ENCODE peak calls at places on chromosomes 11 and 22, in five cellular contexts. J is fibroblast of mammary gland, A is prostate gland, F is CD14-positive monocyte, O is BE2C. L is an unnamed sample.

GRCh38 chr11:75784085-75784478 is 15.5 kb downstream of the DGAT2 start:
- DNase-seq in O (no peak), F (no peak), A (no peak), J (no peak), L (no peak)

GRCh38 chr11:61718613-61719302 is 33.7 kb upstream of the MYRF start:
- DNase-seq in O (peak; percentile 79), F (no peak), A (no peak), J (peak; percentile 51), L (no peak)

GRCh38 chr11:62909107-62909894 is 11.9 kb downstream of the CHRM1 start:
- DNase-seq in F (no peak), J (peak; percentile 58), O (peak; percentile 73), A (peak; percentile 97), L (no peak)

GRCh38 chr11:47593492-47593933 is 698 bp downstream of the C1QTNF4 start:
- DNase-seq in O (no peak), F (no peak), A (no peak), J (no peak), L (no peak)

GRCh38 chr11:69131644-69132300 is 24.0 kb upstream of the SMIM38 start:
- DNase-seq in A (peak; percentile 87), O (peak; percentile 70), J (peak; percentile 63), F (no peak), L (no peak)

GRCh38 chr11:33997473-33998347 is 53.8 kb upstream of the CAPRIN1 start:
- DNase-seq in J (peak; percentile 7), O (peak; percentile 11), A (no peak), F (no peak), L (no peak)

GRCh38 chr11:100592619-100593309 is 94.3 kb upstream of the ARHGAP42 start:
- DNase-seq in F (no peak), J (no peak), A (no peak), O (no peak), L (no peak)

GRCh38 chr11:118705111-118705741 is 25.8 kb upstream of the TREH start:
- DNase-seq in J (no peak), A (no peak), O (no peak), F (peak; percentile 77), L (no peak)

GRCh38 chr11:24134879-24135588 is 361.8 kb upstream of the LUZP2 start:
- DNase-seq in F (no peak), J (peak; percentile 6), O (no peak), A (no peak), L (no peak)

GRCh38 chr22:26642465-26643367 is 14.7 kb upstream of the MIAT start:
- DNase-seq in O (no peak), F (no peak), A (no peak), J (no peak), L (no peak)

GRCh38 chr22:38513063-38513462 is 7.0 kb upstream of the DDX17 start:
- DNase-seq in O (peak; percentile 45), A (no peak), J (no peak), F (no peak), L (no peak)

GRCh38 chr11:109106201-109106906 is 315.6 kb upstream of the C11orf87 start:
- DNase-seq in A (no peak), O (no peak), F (no peak), J (no peak), L (no peak)

GRCh38 chr11:66509131-66509561 is 1.3 kb upstream of the BBS1 start:
- DNase-seq in J (peak; percentile 2), O (no peak), F (no peak), A (no peak), L (no peak)

GRCh38 chr11:110712643-110713468 is 619 bp upstream of the ARHGAP20 start:
- DNase-seq in F (no peak), O (no peak), A (peak; percentile 27), J (peak; percentile 59), L (peak; percentile 86)

GRCh38 chr11:120608760-120609211 is 97.2 kb downstream of the GRIK4 start:
- DNase-seq in O (no peak), J (peak; percentile 20), A (peak; percentile 76), F (no peak), L (no peak)

GRCh38 chr11:126059238-126059761 is 3.4 kb downstream of the CDON start:
- DNase-seq in O (no peak), J (no peak), A (no peak), F (no peak), L (no peak)

GRCh38 chr11:70662691-70663098 is 264.4 kb downstream of the CTTN start:
- DNase-seq in F (no peak), A (no peak), J (no peak), O (peak; percentile 32), L (peak; percentile 78)

GRCh38 chr11:102577182-102577581 is 46.6 kb upstream of the MMP7 start:
- DNase-seq in O (no peak), J (peak; percentile 54), F (no peak), A (no peak), L (no peak)

GRCh38 chr11:102446606-102447005 is 6.0 kb downstream of the TMEM123 start:
- DNase-seq in F (no peak), A (no peak), J (peak; percentile 62), O (no peak), L (no peak)

GRCh38 chr22:48070760-48071159 is 1308.3 kb downstream of the TBC1D22A start:
- DNase-seq in A (no peak), F (no peak), J (no peak), O (no peak), L (no peak)
- TF ChIP-seq CTCF in A (no peak), F (no peak), J (no peak), O (no peak), L (no peak)

DNA sequence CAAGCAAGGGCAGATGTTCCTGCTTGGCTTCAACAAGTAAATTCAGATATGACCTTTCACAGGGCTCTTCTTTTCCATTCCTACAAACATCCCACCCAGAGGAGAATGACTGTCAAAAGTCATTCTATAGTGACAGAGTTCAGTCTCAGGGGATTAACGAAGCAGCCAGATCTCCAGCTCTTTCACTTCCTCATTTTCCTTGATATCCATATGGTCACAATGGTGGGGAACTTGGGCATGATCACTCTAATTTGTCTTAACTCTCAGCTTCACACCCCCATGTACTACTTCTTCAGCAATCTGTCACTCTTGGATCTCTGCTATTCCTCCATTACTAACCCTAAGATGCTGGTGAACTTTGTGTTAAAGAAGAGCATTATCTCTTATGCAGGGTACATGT is 15.0 kb upstream of the OR8B8 start:
- DNase-seq in A (no peak), F (no peak), O (no peak), J (no peak), L (no peak)
- TF ChIP-seq CTCF in A (no peak), F (no peak), O (no peak), J (no peak), L (no peak)

GRCh38 chr11:128484172-128484571 is 103.2 kb downstream of the ETS1 start:
- DNase-seq in A (no peak), O (no peak), F (no peak), J (no peak), L (no peak)
- TF ChIP-seq CTCF in A (no peak), O (peak; percentile 8), F (no peak), J (peak; percentile 9), L (peak; percentile 27)

GRCh38 chr22:43829448-43829821 is 17.3 kb upstream of the EFCAB6 start:
- DNase-seq in J (no peak), O (peak; percentile 89), F (peak; percentile 7), A (no peak), L (no peak)

GRCh38 chr22:43827926-43828710 is 16.0 kb upstream of the EFCAB6 start:
- DNase-seq in O (no peak), F (peak; percentile 10), J (no peak), A (no peak), L (no peak)

GRCh38 chr22:43829904-43830851 is 18.1 kb upstream of the EFCAB6 start:
- DNase-seq in O (peak; percentile 41), J (peak; percentile 69), F (peak; percentile 33), A (no peak), L (peak; percentile 84)

GRCh38 chr22:43827336-43827735 is 15.2 kb upstream of the EFCAB6 start:
- DNase-seq in F (peak; percentile 9), J (no peak), O (no peak), A (no peak), L (no peak)

GRCh38 chr22:43828711-43829447 is 16.8 kb upstream of the EFCAB6 start:
- DNase-seq in F (peak; percentile 25), J (peak; percentile 87), O (peak; percentile 80), A (no peak), L (no peak)
- TF ChIP-seq CTCF in F (no peak), J (no peak), O (peak; percentile 50), A (no peak), L (peak; percentile 61)

DNA sequence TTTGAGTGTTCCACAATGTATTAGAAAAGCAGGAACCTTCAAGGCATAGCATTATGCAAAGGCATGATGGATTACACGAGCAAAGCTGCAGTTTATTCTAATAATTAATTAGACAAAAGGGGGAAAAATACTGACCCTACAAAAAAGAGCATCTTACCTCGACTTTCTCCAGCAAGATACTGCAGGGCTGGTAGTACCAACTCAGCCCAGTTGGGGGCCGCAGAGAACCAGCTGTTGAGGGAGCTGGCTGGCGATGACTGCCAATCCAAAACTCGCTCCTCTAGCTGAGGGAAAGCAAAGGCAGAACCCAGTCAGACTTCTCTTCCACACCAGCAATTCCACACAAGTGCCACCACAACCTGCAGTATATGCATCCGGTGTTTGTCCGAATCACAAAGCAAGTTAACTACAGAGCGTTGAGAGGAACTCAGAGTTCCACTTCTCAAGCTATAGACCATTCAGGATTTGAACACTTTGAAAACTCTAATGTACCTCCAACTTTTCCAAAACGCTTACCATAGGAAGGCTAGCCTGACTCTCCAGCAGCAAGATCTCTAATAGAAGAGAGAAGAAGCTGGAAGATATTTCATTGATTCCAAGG is 13.7 kb downstream of the NFRKB start:
- DNase-seq in J (peak; percentile 30), O (peak; percentile 58), F (no peak), A (peak; percentile 40), L (no peak)
- TF ChIP-seq CTCF in J (peak; percentile 62), O (peak; percentile 69), F (peak; percentile 64), A (no peak), L (peak; percentile 72)

GRCh38 chr11:78414321-78415051 is 3.1 kb downstream of the GAB2 start:
- DNase-seq in A (no peak), J (peak; percentile 49), O (peak; percentile 16), F (no peak), L (no peak)
- TF ChIP-seq CTCF in A (peak; percentile 12), J (peak; percentile 66), O (peak; percentile 71), F (peak; percentile 76), L (peak; percentile 87)

DNA sequence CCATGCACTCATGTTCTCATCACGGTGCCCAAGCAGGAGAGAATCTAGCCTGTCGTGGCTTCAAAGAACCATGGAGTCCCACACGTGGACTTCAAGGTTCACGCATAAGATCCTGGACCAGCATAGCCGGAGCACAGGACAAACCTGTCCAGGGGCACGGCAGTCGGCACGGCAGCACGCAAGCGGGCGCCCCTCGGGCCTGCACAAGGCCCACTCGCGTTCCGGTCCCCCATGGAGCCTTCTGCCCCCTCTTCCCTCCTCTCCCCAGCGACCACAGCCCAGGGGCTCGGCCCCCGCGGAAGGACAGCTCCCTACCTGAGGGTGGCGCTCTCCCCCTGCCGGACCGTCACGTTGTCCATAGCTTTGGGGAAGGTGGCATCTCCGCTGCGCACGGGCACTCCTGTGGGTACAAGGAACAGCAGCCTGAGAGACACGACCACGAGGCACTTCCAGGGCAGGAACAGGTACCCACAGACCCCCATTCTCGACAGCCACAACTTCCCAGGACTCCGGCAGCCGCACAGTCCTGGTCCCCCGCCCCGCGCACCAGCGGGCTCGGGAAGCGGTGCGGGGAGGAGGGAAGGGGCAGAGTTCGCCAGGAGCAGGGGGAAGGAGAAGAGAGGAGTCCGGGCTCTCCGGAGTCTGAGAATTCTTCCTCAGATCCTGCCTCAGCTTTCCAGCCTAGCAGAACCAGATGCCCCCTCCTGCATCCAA is 589.5 kb downstream of the OPCML start:
- DNase-seq in F (no peak), A (no peak), J (no peak), O (no peak), L (no peak)
- TF ChIP-seq CTCF in F (no peak), A (no peak), J (no peak), O (no peak), L (peak; percentile 62)

GRCh38 chr11:65100674-65101350 is 4.8 kb downstream of the VPS51 start:
- DNase-seq in F (no peak), O (no peak), J (peak; percentile 30), A (no peak), L (no peak)
- TF ChIP-seq CTCF in F (peak; percentile 20), O (no peak), J (peak; percentile 6), A (no peak), L (peak; percentile 43)

L was measured in chondrocyte.